ENCODE peak calls at places on chromosomes 2 and 18, in seven cellular contexts. T is amniotic epithelial cell; I is stimulated activated CD4-positive, alpha-beta T cell treated with anti-CD3 and anti-CD28 coated beads, Interleukin-12 subunit alpha, Interleukin-12 subunit beta, amount 100 ng/mL, for 24 hours; V is CMK; L is fibroblast of lung; K is activated CD4-positive, alpha-beta T cell treated with anti-CD3 and anti-CD28 coated beads, Interleukin-2, amount 50 U/mL, for 1 hour; Q is fibroblast of villous mesenchyme. Y is an unnamed sample.

GRCh38 chr2:210961249-210961648 is 404.9 kb downstream of the CPS1 start:
- DNase-seq in Q (no peak), L (peak), T (peak), K (no peak), V (no peak), I (no peak), Y (peak)

GRCh38 chr2:228841877-228842276 is 429.2 kb downstream of the PID1 start:
- DNase-seq in K (no peak), Q (peak), L (peak), T (peak), V (no peak), I (no peak), Y (peak)

GRCh38 chr2:30809938-30810337 is 2.7 kb upstream of the CAPN13 start:
- DNase-seq in I (no peak), V (no peak), Q (no peak), T (no peak), K (no peak), L (no peak), Y (no peak)

GRCh38 chr18:59902993-59903610 is 3.3 kb downstream of the PMAIP1 start:
- DNase-seq in I (no peak), Q (no peak), K (no peak), T (no peak), L (no peak), V (no peak), Y (no peak)

GRCh38 chr2:232204457-232204931 is 174.1 kb upstream of the ALPP start:
- DNase-seq in T (no peak), V (no peak), I (no peak), Q (peak), K (no peak), L (peak), Y (no peak)

GRCh38 chr2:222939979-222940378 is 79.1 kb downstream of the ACSL3 start:
- DNase-seq in L (no peak), K (no peak), Q (no peak), V (no peak), T (peak), I (no peak), Y (no peak)

GRCh38 chr2:140603401-140603800 is 1527.4 kb downstream of the LRP1B start:
- DNase-seq in V (no peak), K (no peak), Q (no peak), L (no peak), I (no peak), T (no peak), Y (no peak)

GRCh38 chr2:181849601-181850000 is 41.9 kb upstream of the ITPRID2 start:
- DNase-seq in L (no peak), Q (no peak), I (no peak), K (no peak), T (no peak), V (no peak), Y (no peak)

GRCh38 chr18:55477537-55478300 is 110.3 kb downstream of the TCF4 start:
- DNase-seq in K (no peak), V (no peak), T (peak), I (no peak), Q (peak), L (peak), Y (peak)

GRCh38 chr2:129748653-129749052 is 230.8 kb upstream of the RAB6C start:
- DNase-seq in Q (no peak), L (no peak), I (no peak), K (no peak), V (no peak), T (no peak), Y (no peak)

GRCh38 chr2:231123362-231123898 is 1.4 kb downstream of the HTR2B start:
- DNase-seq in V (no peak), T (no peak), K (no peak), L (peak), Q (peak), I (no peak), Y (no peak)

GRCh38 chr18:1261054-1261453 is 356.4 kb downstream of the ADCYAP1 start:
- DNase-seq in L (no peak), I (no peak), V (no peak), Q (no peak), T (no peak), K (no peak), Y (no peak)

GRCh38 chr2:28399289-28399688 is 6.6 kb downstream of the FOSL2 start:
- DNase-seq in Q (no peak), T (no peak), V (no peak), K (no peak), I (no peak), L (no peak), Y (no peak)

GRCh38 chr2:231541605-231542509 is 11.6 kb upstream of the NMUR1 start:
- DNase-seq in V (no peak), I (no peak), L (no peak), K (no peak), Q (peak), T (no peak), Y (no peak)

GRCh38 chr2:238847841-238848565 is at the start of gene TWIST2:
- DNase-seq in K (no peak), V (no peak), T (peak), I (no peak), L (peak), Q (peak), Y (peak)

GRCh38 chr18:42437646-42438045 is 482.6 kb downstream of the PIK3C3 start:
- DNase-seq in I (no peak), Q (peak), L (peak), T (no peak), K (no peak), V (no peak), Y (peak)

GRCh38 chr2:42128731-42129486 is 40.2 kb upstream of the EML4 start:
- DNase-seq in V (no peak), I (no peak), K (no peak), L (peak), Q (peak), T (peak), Y (peak)